ENCODE peak calls at places on chromosomes 7 and 10, in seven cellular contexts. One of them, this sample, is unnamed.

GRCh38 chr10:24456319-24456718 is 247.4 kb downstream of the KIAA1217 start:
- DNase-seq in SK-N-SH: no peak
- DNase-seq in HCT116: no peak
- DNase-seq in HepG2: no peak
- DNase-seq in H1: no peak
- DNase-seq in GM12878: no peak
- DNase-seq in K562: no peak
- DNase-seq in this sample: no peak

GRCh38 chr7:3056713-3057388 is 13.2 kb upstream of the CARD11 start:
- DNase-seq in SK-N-SH: no peak
- DNase-seq in HCT116: no peak
- DNase-seq in HepG2: no peak
- DNase-seq in H1: no peak
- DNase-seq in GM12878: no peak
- DNase-seq in K562: no peak
- DNase-seq in this sample: no peak

GRCh38 chr10:122163182-122164027 is 107.7 kb upstream of the BTBD16 start:
- DNase-seq in SK-N-SH: peak
- DNase-seq in HCT116: no peak
- DNase-seq in HepG2: no peak
- DNase-seq in H1: peak
- DNase-seq in GM12878: no peak
- DNase-seq in K562: no peak
- DNase-seq in this sample: no peak

GRCh38 chr7:34675749-34676374 is 17.8 kb downstream of the NPSR1 start:
- DNase-seq in SK-N-SH: peak
- DNase-seq in HCT116: peak
- DNase-seq in HepG2: peak
- DNase-seq in H1: no peak
- DNase-seq in GM12878: peak
- DNase-seq in K562: peak
- DNase-seq in this sample: peak

GRCh38 chr10:3495281-3495680 is 289.7 kb downstream of the KLF6 start:
- DNase-seq in SK-N-SH: no peak
- DNase-seq in HCT116: no peak
- DNase-seq in HepG2: no peak
- DNase-seq in H1: no peak
- DNase-seq in GM12878: no peak
- DNase-seq in K562: no peak
- DNase-seq in this sample: no peak

GRCh38 chr10:103513383-103514060 is 20.0 kb downstream of the NEURL1 start:
- DNase-seq in SK-N-SH: peak
- DNase-seq in HCT116: no peak
- DNase-seq in HepG2: no peak
- DNase-seq in H1: no peak
- DNase-seq in GM12878: no peak
- DNase-seq in K562: peak
- DNase-seq in this sample: no peak

GRCh38 chr10:36736311-36736710 is 389.1 kb upstream of the ANKRD30A start:
- DNase-seq in SK-N-SH: no peak
- DNase-seq in HCT116: no peak
- DNase-seq in HepG2: no peak
- DNase-seq in H1: no peak
- DNase-seq in GM12878: no peak
- DNase-seq in K562: no peak
- DNase-seq in this sample: no peak

GRCh38 chr7:125126376-125126775 is 196.8 kb upstream of the POT1 start:
- DNase-seq in SK-N-SH: no peak
- DNase-seq in HCT116: no peak
- DNase-seq in HepG2: no peak
- DNase-seq in H1: no peak
- DNase-seq in GM12878: no peak
- DNase-seq in K562: no peak
- DNase-seq in this sample: no peak

GRCh38 chr7:132472463-132473120 is 103.7 kb downstream of the PLXNA4 start:
- DNase-seq in SK-N-SH: peak
- DNase-seq in HCT116: no peak
- DNase-seq in HepG2: no peak
- DNase-seq in H1: no peak
- DNase-seq in GM12878: no peak
- DNase-seq in K562: no peak
- DNase-seq in this sample: no peak

GRCh38 chr10:86342111-86342863 is 24.3 kb downstream of the GRID1 start:
- DNase-seq in SK-N-SH: no peak
- DNase-seq in HCT116: no peak
- DNase-seq in HepG2: no peak
- DNase-seq in H1: no peak
- DNase-seq in GM12878: no peak
- DNase-seq in K562: no peak
- DNase-seq in this sample: no peak

GRCh38 chr7:84238611-84239010 is 44.0 kb upstream of the SEMA3A start:
- DNase-seq in SK-N-SH: no peak
- DNase-seq in HCT116: no peak
- DNase-seq in HepG2: no peak
- DNase-seq in H1: no peak
- DNase-seq in GM12878: no peak
- DNase-seq in K562: no peak
- DNase-seq in this sample: no peak

GRCh38 chr7:23715099-23715498 is 5.1 kb downstream of the STK31 start:
- DNase-seq in SK-N-SH: no peak
- DNase-seq in HCT116: no peak
- DNase-seq in HepG2: no peak
- DNase-seq in H1: no peak
- DNase-seq in GM12878: no peak
- DNase-seq in K562: no peak
- DNase-seq in this sample: no peak

GRCh38 chr7:99125505-99125865 is 18.4 kb downstream of the SMURF1 start:
- DNase-seq in SK-N-SH: no peak
- DNase-seq in HCT116: no peak
- DNase-seq in HepG2: no peak
- DNase-seq in H1: no peak
- DNase-seq in GM12878: no peak
- DNase-seq in K562: no peak
- DNase-seq in this sample: no peak

GRCh38 chr7:30511973-30512662 is 7.5 kb upstream of the GGCT start:
- DNase-seq in SK-N-SH: no peak
- DNase-seq in HCT116: no peak
- DNase-seq in HepG2: no peak
- DNase-seq in H1: no peak
- DNase-seq in GM12878: no peak
- DNase-seq in K562: no peak
- DNase-seq in this sample: no peak

GRCh38 chr7:30513762-30514161 is 9.1 kb upstream of the GGCT start:
- DNase-seq in SK-N-SH: no peak
- DNase-seq in HCT116: no peak
- DNase-seq in HepG2: no peak
- DNase-seq in H1: no peak
- DNase-seq in GM12878: no peak
- DNase-seq in K562: no peak
- DNase-seq in this sample: no peak

GRCh38 chr7:30511494-30511893 is 6.9 kb upstream of the GGCT start:
- DNase-seq in SK-N-SH: peak
- DNase-seq in HCT116: no peak
- DNase-seq in HepG2: no peak
- DNase-seq in H1: no peak
- DNase-seq in GM12878: no peak
- DNase-seq in K562: no peak
- DNase-seq in this sample: no peak

GRCh38 chr7:30514177-30514576 is 9.5 kb upstream of the GGCT start:
- DNase-seq in SK-N-SH: no peak
- DNase-seq in HCT116: no peak
- DNase-seq in HepG2: no peak
- DNase-seq in H1: no peak
- DNase-seq in GM12878: no peak
- DNase-seq in K562: no peak
- DNase-seq in this sample: no peak

GRCh38 chr7:30510124-30511074 is 5.8 kb upstream of the GGCT start:
- DNase-seq in SK-N-SH: peak
- DNase-seq in HCT116: peak
- DNase-seq in HepG2: peak
- DNase-seq in H1: no peak
- DNase-seq in GM12878: no peak
- DNase-seq in K562: peak
- DNase-seq in this sample: peak
- TF ChIP-seq JUND in SK-N-SH: no peak
- TF ChIP-seq JUND in HCT116: no peak
- TF ChIP-seq JUND in HepG2: no peak
- TF ChIP-seq JUND in H1: no peak
- TF ChIP-seq JUND in GM12878: no peak
- TF ChIP-seq JUND in K562: no peak
- TF ChIP-seq JUND in this sample: no peak

GRCh38 chr7:101162551-101163280 is 2.7 kb downstream of the VGF start:
- DNase-seq in SK-N-SH: peak
- DNase-seq in HCT116: no peak
- DNase-seq in HepG2: no peak
- DNase-seq in H1: no peak
- DNase-seq in GM12878: no peak
- DNase-seq in K562: peak
- DNase-seq in this sample: peak

GRCh38 chr7:101165075-101165957 is at the start of gene VGF:
- DNase-seq in SK-N-SH: peak
- DNase-seq in HCT116: peak
- DNase-seq in HepG2: peak
- DNase-seq in H1: peak
- DNase-seq in GM12878: no peak
- DNase-seq in K562: peak
- DNase-seq in this sample: peak

GRCh38 chr7:101164071-101164840 is 1.1 kb downstream of the VGF start:
- DNase-seq in SK-N-SH: peak
- DNase-seq in HCT116: no peak
- DNase-seq in HepG2: no peak
- DNase-seq in H1: no peak
- DNase-seq in GM12878: no peak
- DNase-seq in K562: peak
- DNase-seq in this sample: no peak

GRCh38 chr7:101161692-101162461 is 3.5 kb downstream of the VGF start:
- DNase-seq in SK-N-SH: no peak
- DNase-seq in HCT116: no peak
- DNase-seq in HepG2: no peak
- DNase-seq in H1: no peak
- DNase-seq in GM12878: no peak
- DNase-seq in K562: no peak
- DNase-seq in this sample: no peak

DNA sequence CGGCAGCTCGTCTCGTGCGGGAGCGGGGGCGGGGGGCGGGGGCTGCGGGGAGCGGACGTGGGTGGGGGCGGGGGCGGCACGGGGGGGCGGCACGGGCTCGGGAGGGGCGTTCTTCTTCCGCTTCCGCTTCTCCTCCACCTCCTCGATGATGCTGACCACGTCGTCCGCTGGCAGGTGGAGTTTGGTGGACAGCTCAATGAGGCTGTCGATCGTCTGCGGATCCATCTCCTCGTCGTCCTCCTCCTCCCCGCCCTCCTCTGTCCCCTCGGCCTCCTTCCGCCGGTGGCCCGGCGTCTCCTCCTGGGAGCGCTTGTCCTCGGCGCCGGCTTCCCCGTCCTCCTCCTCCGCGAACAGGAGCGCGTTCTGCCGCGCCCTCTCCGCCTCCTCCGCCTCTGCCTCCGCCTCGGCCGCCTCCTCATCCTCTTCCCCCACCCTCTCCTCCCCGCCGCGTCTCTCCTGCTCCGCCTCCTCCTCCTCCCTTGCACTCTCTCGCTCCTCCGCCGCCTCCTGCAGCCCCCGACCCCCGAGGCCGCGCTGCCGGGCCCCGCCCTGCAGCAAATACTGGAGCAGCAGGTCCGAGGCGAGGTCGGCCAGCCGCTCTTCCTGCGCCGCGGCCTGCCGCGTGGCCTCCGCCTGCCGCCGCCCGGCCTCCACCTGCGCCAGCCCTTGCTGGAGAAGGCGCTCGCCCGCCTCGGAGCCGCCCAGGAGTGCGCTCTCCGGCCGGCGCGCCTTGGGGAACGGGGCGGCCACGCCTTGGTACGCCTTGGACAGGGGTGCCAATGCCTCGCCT is 1.9 kb downstream of the VGF start:
- DNase-seq in SK-N-SH: peak
- DNase-seq in HCT116: peak
- DNase-seq in HepG2: no peak
- DNase-seq in H1: no peak
- DNase-seq in GM12878: no peak
- DNase-seq in K562: peak
- DNase-seq in this sample: peak
- TF ChIP-seq JUND in SK-N-SH: no peak
- TF ChIP-seq JUND in HCT116: no peak
- TF ChIP-seq JUND in HepG2: no peak
- TF ChIP-seq JUND in H1: no peak
- TF ChIP-seq JUND in GM12878: no peak
- TF ChIP-seq JUND in K562: no peak
- TF ChIP-seq JUND in this sample: no peak

DNA sequence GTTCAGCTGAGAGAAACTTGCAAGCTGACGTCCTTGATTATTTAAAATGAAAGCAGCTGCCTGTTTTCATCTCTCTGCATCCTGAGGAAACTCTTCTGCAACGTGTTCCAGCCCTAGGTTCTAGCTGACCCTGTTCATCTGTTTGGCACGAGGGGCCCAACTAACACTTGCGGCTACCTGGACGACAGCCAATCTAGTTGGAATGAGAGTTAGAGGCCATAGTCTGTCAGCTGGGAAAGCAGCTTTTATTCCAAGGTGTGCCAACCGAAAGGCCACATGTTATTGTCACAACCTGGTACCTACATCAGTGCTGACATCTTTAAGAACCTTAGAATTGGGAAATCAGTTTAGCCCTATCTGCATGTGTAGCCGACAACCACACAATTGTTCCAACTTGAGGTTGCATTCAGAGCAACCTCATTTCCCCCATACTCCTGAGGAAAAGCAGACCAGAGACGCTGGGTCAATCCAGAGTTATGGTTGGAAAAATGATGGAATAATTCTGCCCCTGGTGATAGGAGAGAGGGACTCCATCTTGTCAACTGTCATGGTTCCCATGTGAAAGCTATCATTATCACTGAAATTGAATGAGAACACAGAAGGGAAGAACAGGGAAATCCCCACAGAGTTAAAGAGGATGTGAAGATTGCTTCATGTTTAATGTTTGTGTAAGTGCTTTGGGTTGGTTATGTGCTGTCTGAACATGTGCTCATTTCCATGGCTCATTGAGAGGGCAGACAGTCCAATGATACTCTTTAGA is 121.6 kb downstream of the EGFR start:
- DNase-seq in SK-N-SH: no peak
- DNase-seq in HCT116: no peak
- DNase-seq in HepG2: no peak
- DNase-seq in H1: no peak
- DNase-seq in GM12878: peak
- DNase-seq in K562: no peak
- DNase-seq in this sample: no peak
- TF ChIP-seq JUND in SK-N-SH: no peak
- TF ChIP-seq JUND in HCT116: no peak
- TF ChIP-seq JUND in HepG2: no peak
- TF ChIP-seq JUND in H1: no peak
- TF ChIP-seq JUND in GM12878: no peak
- TF ChIP-seq JUND in K562: no peak
- TF ChIP-seq JUND in this sample: no peak

DNA sequence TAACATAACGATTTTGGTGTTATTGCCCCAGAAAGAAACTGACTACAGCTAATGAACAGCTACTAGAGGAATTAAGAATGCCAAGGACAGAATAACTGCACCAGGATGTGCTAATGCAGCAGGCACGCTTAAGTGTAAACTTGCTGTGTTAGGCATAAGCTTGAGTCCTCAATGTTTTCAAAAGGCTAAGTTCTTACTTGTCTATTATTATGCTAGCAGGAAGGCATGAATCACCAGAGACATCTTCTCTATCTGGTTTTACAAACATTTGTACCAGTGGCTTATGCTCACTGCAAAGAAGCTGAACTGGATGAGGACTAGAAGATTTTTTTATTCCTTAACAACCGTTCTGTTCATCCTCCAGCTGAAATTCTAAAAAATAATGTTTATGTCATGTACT is 1035.3 kb downstream of the NRG3 start:
- DNase-seq in SK-N-SH: no peak
- DNase-seq in HCT116: no peak
- DNase-seq in HepG2: no peak
- DNase-seq in H1: no peak
- DNase-seq in GM12878: no peak
- DNase-seq in K562: no peak
- DNase-seq in this sample: no peak
- TF ChIP-seq JUND in SK-N-SH: no peak
- TF ChIP-seq JUND in HCT116: no peak
- TF ChIP-seq JUND in HepG2: no peak
- TF ChIP-seq JUND in H1: no peak
- TF ChIP-seq JUND in GM12878: no peak
- TF ChIP-seq JUND in K562: no peak
- TF ChIP-seq JUND in this sample: no peak

This sample was measured in T47D.